ENCODE peak calls at places on chromosomes 3 and 15, in eight cellular contexts. U is HepG2, I is GM23338, J is K562, X is HCT116, D is H1, R is GM12878, Z is endothelial cell of umbilical vein. N is an unnamed sample.
A peak's percentile ranks its signal among the peaks of the same experiment; 100 is the strongest.

GRCh38 chr15:62068787-62069170 is 2.0 kb downstream of the C2CD4A start:
- DNase-seq in U (no peak), I (no peak), J (no peak), X (no peak), D (no peak), R (no peak), Z (no peak), N (no peak)

GRCh38 chr15:40069178-40070165 is 30.5 kb upstream of the SRP14 start:
- DNase-seq in U (peak; percentile 76), I (peak; percentile 60), J (no peak), X (peak; percentile 73), D (peak; percentile 82), R (no peak), Z (peak; percentile 88), N (no peak)

GRCh38 chr3:195004512-195005250 is 266.3 kb downstream of the XXYLT1 start:
- DNase-seq in U (no peak), I (no peak), J (no peak), X (no peak), D (peak; percentile 22), R (no peak), Z (no peak), N (no peak)

GRCh38 chr3:101720851-101721649 is 3.4 kb upstream of the CEP97 start:
- DNase-seq in U (no peak), I (no peak), J (no peak), X (no peak), D (no peak), R (no peak), Z (no peak), N (no peak)

GRCh38 chr3:11996500-11996899 is 7.7 kb upstream of the SYN2 start:
- DNase-seq in U (no peak), I (no peak), J (no peak), X (no peak), D (no peak), R (no peak), Z (no peak), N (no peak)

GRCh38 chr3:111473550-111473949 is 68.4 kb upstream of the CD96 start:
- DNase-seq in U (no peak), I (peak; percentile 52), J (no peak), X (peak; percentile 6), D (peak; percentile 51), R (no peak), Z (no peak), N (no peak)

GRCh38 chr15:83653639-83654378 is at the start of gene ADAMTSL3:
- DNase-seq in U (no peak), I (peak; percentile 81), J (no peak), X (no peak), D (peak; percentile 78), R (no peak), Z (no peak), N (no peak)

GRCh38 chr3:127299276-127299675 is 11.4 kb upstream of the PRR20G start:
- DNase-seq in U (no peak), I (no peak), J (no peak), X (no peak), D (no peak), R (no peak), Z (no peak), N (no peak)

GRCh38 chr15:81924667-81925183 is 121.1 kb downstream of the MEX3B start:
- DNase-seq in U (no peak), I (no peak), J (no peak), X (no peak), D (no peak), R (no peak), Z (no peak), N (no peak)

GRCh38 chr3:20344400-20344959 is 158.5 kb upstream of the SGO1 start:
- DNase-seq in U (no peak), I (peak; percentile 22), J (no peak), X (no peak), D (no peak), R (no peak), Z (no peak), N (no peak)

GRCh38 chr15:34754674-34755418 is at the start of gene GJD2:
- DNase-seq in U (no peak), I (peak; percentile 85), J (no peak), X (no peak), D (peak; percentile 76), R (no peak), Z (no peak), N (no peak)

GRCh38 chr3:188516515-188516914 is 362.6 kb downstream of the LPP start:
- DNase-seq in U (no peak), I (no peak), J (no peak), X (no peak), D (no peak), R (no peak), Z (no peak), N (no peak)

GRCh38 chr3:30263238-30263920 is 343.0 kb upstream of the TGFBR2 start:
- DNase-seq in U (no peak), I (no peak), J (no peak), X (no peak), D (no peak), R (no peak), Z (no peak), N (no peak)

GRCh38 chr15:83398591-83398990 is 48.5 kb upstream of the SH3GL3 start:
- DNase-seq in U (no peak), I (no peak), J (no peak), X (no peak), D (no peak), R (no peak), Z (no peak), N (no peak)

GRCh38 chr3:110708166-110708565 is 363.4 kb upstream of the NECTIN3 start:
- DNase-seq in U (no peak), I (no peak), J (no peak), X (no peak), D (no peak), R (no peak), Z (no peak), N (no peak)

GRCh38 chr15:29480278-29480677 is 210.7 kb upstream of the NSMCE3 start:
- DNase-seq in U (no peak), I (no peak), J (no peak), X (no peak), D (no peak), R (no peak), Z (no peak), N (no peak)

GRCh38 chr3:46953265-46954010 is 23.1 kb downstream of the CCDC12 start:
- DNase-seq in U (no peak), I (no peak), J (no peak), X (no peak), D (no peak), R (no peak), Z (no peak), N (no peak)

GRCh38 chr3:127448161-127448561 is 142.4 kb downstream of the TPRA1 start:
- DNase-seq in U (no peak), I (no peak), J (peak; percentile 50), X (no peak), D (no peak), R (no peak), Z (no peak), N (no peak)

GRCh38 chr3:80550154-80550553 is 782.4 kb upstream of the ROBO1 start:
- DNase-seq in U (no peak), I (no peak), J (no peak), X (no peak), D (no peak), R (no peak), Z (no peak), N (peak; percentile 12)

GRCh38 chr3:168049366-168049974 is 46.3 kb downstream of the GOLIM4 start:
- DNase-seq in U (no peak), I (no peak), J (no peak), X (no peak), D (no peak), R (no peak), Z (no peak), N (no peak)

GRCh38 chr15:90869601-90870353 is 1.4 kb downstream of the FURIN start:
- DNase-seq in U (no peak), I (peak; percentile 72), J (peak; percentile 73), X (peak; percentile 85), D (no peak), R (no peak), Z (peak; percentile 95), N (peak; percentile 45)

GRCh38 chr3:161890147-161890625 is 393.6 kb downstream of the OTOL1 start:
- DNase-seq in U (no peak), I (no peak), J (no peak), X (peak; percentile 44), D (no peak), R (no peak), Z (peak; percentile 18), N (no peak)

GRCh38 chr3:184145120-184145524 is 10.0 kb downstream of the EIF2B5 start:
- DNase-seq in U (peak; percentile 49), I (peak; percentile 80), J (peak; percentile 58), X (no peak), D (peak; percentile 62), R (no peak), Z (peak; percentile 39), N (no peak)

GRCh38 chr3:119380697-119381096 is 82.7 kb downstream of the TMEM39A start:
- DNase-seq in U (no peak), I (no peak), J (no peak), X (peak; percentile 7), D (no peak), R (no peak), Z (no peak), N (no peak)

GRCh38 chr3:121545049-121545563 is 682 bp downstream of the POLQ start:
- DNase-seq in U (no peak), I (peak; percentile 33), J (peak; percentile 23), X (no peak), D (no peak), R (no peak), Z (no peak), N (no peak)

GRCh38 chr3:121542924-121543323 is 2.9 kb downstream of the POLQ start:
- DNase-seq in U (no peak), I (no peak), J (no peak), X (no peak), D (no peak), R (no peak), Z (no peak), N (no peak)

GRCh38 chr3:121545564-121546455 is at the start of gene POLQ:
- DNase-seq in U (peak; percentile 87), I (peak; percentile 97), J (peak; percentile 82), X (peak; percentile 92), D (peak; percentile 85), R (peak; percentile 77), Z (peak; percentile 91), N (peak; percentile 77)
- TF ChIP-seq POLR2AphosphoS5 in U (peak; percentile 79), I (peak; percentile 75), J (peak; percentile 81), X (peak; percentile 77), D (peak; percentile 71), R (peak; percentile 46), Z (peak; percentile 75), N (peak; percentile 80)

GRCh38 chr3:170473358-170473757 is 54.7 kb downstream of the CLDN11 start:
- DNase-seq in U (no peak), I (no peak), J (no peak), X (no peak), D (peak; percentile 19), R (no peak), Z (no peak), N (no peak)
- TF ChIP-seq EZH2 in U (no peak), I (no peak), J (no peak), X (no peak), D (no peak), R (no peak), Z (no peak), N (no peak)

GRCh38 chr3:50347187-50347813 is 1.8 kb upstream of the ZMYND10 start:
- DNase-seq in U (peak; percentile 59), I (peak; percentile 83), J (peak; percentile 62), X (no peak), D (no peak), R (no peak), Z (peak; percentile 84), N (no peak)
- TF ChIP-seq POLR2AphosphoS5 in U (no peak), I (no peak), J (no peak), X (no peak), D (no peak), R (no peak), Z (no peak), N (no peak)

GRCh38 chr3:141191097-141191749 is 40.4 kb upstream of the PXYLP1 start:
- DNase-seq in U (no peak), I (no peak), J (no peak), X (no peak), D (no peak), R (no peak), Z (no peak), N (no peak)
- TF ChIP-seq EZH2 in U (no peak), I (no peak), J (no peak), X (no peak), D (no peak), R (no peak), Z (no peak), N (no peak)